ENCODE peak calls at places on chromosome 11, in ten cellular contexts. L, N, D, W, R, V, Z, M, P and J are unnamed samples.

GRCh38 chr11:72260574-72260973 is 16.6 kb upstream of the PHOX2A start:
- DNase-seq in Z (no peak), R (no peak), V (no peak), M (no peak), P (no peak), W (no peak), N (no peak), L (no peak), D (no peak), J (no peak)

GRCh38 chr11:19702620-19703019 is 10.0 kb upstream of the NAV2 start:
- DNase-seq in P (no peak), M (no peak), N (no peak), R (no peak), V (no peak), W (no peak), L (no peak), D (no peak), Z (no peak), J (no peak)

GRCh38 chr11:46663277-46663940 is 37.0 kb downstream of the ARHGAP1 start:
- DNase-seq in P (peak; percentile 30), W (no peak), Z (no peak), V (no peak), R (no peak), M (no peak), D (no peak), L (peak; percentile 10), N (no peak), J (no peak)

GRCh38 chr11:103987631-103988594 is 48.5 kb upstream of the DDI1 start:
- DNase-seq in V (no peak), R (no peak), P (peak; percentile 36), L (no peak), Z (no peak), W (no peak), M (no peak), D (no peak), N (no peak), J (no peak)

GRCh38 chr11:40514124-40514523 is 945.3 kb downstream of the LRRC4C start:
- DNase-seq in M (no peak), P (no peak), R (no peak), V (no peak), N (no peak), L (no peak), W (no peak), Z (no peak), D (no peak), J (no peak)

GRCh38 chr11:74009675-74010305 is 905 bp upstream of the UCP3 start:
- DNase-seq in D (no peak), Z (no peak), R (no peak), N (no peak), W (no peak), L (no peak), M (no peak), V (no peak), P (no peak), J (no peak)

GRCh38 chr11:92296138-92296515 is 71.5 kb downstream of the FAT3 start:
- DNase-seq in D (no peak), W (no peak), R (no peak), V (no peak), M (no peak), L (no peak), N (no peak), P (no peak), Z (no peak), J (no peak)

GRCh38 chr11:9875862-9876261 is 212.0 kb downstream of the SWAP70 start:
- DNase-seq in N (no peak), M (no peak), V (no peak), D (no peak), W (no peak), Z (no peak), P (no peak), L (no peak), R (no peak), J (no peak)

GRCh38 chr11:75013051-75013450 is 24.3 kb downstream of the NEU3 start:
- DNase-seq in M (no peak), D (no peak), P (no peak), L (no peak), Z (no peak), R (no peak), N (no peak), W (no peak), V (no peak), J (no peak)

GRCh38 chr11:75011872-75012271 is 23.1 kb downstream of the NEU3 start:
- DNase-seq in P (no peak), V (no peak), M (no peak), D (no peak), Z (no peak), R (no peak), W (no peak), L (no peak), N (no peak), J (no peak)

GRCh38 chr11:75011357-75011756 is 22.6 kb downstream of the NEU3 start:
- DNase-seq in D (no peak), N (no peak), R (no peak), L (no peak), M (no peak), W (no peak), Z (no peak), V (no peak), P (no peak), J (no peak)

GRCh38 chr11:75014129-75014528 is 25.4 kb downstream of the NEU3 start:
- DNase-seq in M (no peak), Z (no peak), D (no peak), V (peak; percentile 23), R (no peak), W (no peak), P (peak; percentile 79), N (no peak), L (no peak), J (no peak)
- TF ChIP-seq CTCF in M (no peak), Z (no peak), D (no peak), V (no peak), R (no peak), W (no peak), P (peak; percentile 36), N (no peak), L (no peak), J (no peak)

GRCh38 chr11:44566559-44566949 is 1.1 kb downstream of the CD82 start:
- DNase-seq in D (no peak), P (no peak), L (no peak), M (no peak), R (no peak), V (no peak), W (no peak), N (no peak), Z (no peak), J (no peak)

GRCh38 chr11:44565746-44566558 is 489 bp downstream of the CD82 start:
- DNase-seq in R (no peak), D (peak; percentile 52), N (no peak), V (peak; percentile 20), L (no peak), Z (no peak), M (no peak), W (no peak), P (no peak), J (no peak)

GRCh38 chr11:44564653-44565007 is 833 bp upstream of the CD82 start:
- DNase-seq in D (peak; percentile 92), M (peak; percentile 89), N (no peak), L (peak; percentile 98), P (peak; percentile 82), R (no peak), W (peak; percentile 63), Z (no peak), V (no peak), J (no peak)

GRCh38 chr11:44564198-44564597 is 1.3 kb upstream of the CD82 start:
- DNase-seq in N (no peak), Z (no peak), L (peak; percentile 80), D (peak; percentile 54), R (no peak), W (peak; percentile 52), M (peak; percentile 84), V (peak; percentile 38), P (no peak), J (no peak)

DNA sequence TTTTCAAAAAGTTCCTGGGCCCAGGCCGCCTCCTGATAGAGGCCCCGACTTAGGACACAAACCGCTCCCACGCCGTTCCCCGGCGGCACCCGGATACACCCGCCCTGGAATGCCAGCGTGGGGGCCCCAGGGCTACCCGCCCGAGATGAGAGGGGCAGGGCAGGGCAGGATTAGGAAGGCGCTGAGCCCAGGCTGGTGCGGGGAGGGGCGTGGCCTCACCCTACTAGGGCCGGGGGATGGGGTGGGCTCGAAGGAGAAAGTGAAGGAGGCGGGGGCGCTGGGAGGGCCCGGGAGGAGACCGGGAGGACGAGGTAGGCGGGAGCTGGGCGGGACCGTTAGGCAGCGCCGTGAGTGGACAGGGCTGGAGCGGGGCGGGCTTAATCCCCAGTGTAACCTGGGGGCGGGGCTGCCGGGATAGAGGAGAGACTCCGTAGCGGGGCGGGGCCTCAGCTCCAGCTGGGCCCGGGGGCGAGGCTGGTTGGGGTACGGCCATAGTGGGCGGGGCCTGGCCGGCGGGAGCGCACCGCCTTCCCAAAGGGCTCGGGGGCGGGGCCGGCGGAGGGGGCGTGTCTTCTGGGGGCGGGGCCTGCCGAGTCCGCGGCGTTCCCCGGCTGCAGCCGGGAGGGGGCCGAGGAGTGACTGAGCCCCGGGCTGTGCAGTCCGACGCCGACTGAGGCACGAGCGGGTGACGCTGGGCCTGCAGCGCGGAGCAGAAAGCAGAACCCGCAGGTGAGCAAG is at the start of gene CD82:
- DNase-seq in Z (peak; percentile 95), W (peak; percentile 100), P (peak; percentile 94), R (peak; percentile 100), D (peak; percentile 100), V (peak; percentile 100), N (peak; percentile 98), L (peak; percentile 100), M (peak; percentile 100), J (peak; percentile 98)
- TF ChIP-seq CTCF in Z (peak; percentile 39), W (peak; percentile 43), P (peak; percentile 24), R (peak; percentile 30), D (no peak), V (peak; percentile 31), N (peak; percentile 34), L (peak; percentile 43), M (no peak), J (no peak)

GRCh38 chr11:36261094-36261493 is 28.1 kb downstream of the COMMD9 start:
- DNase-seq in W (no peak), L (no peak), P (no peak), N (no peak), Z (no peak), D (no peak), R (no peak), V (no peak), M (no peak), J (no peak)

GRCh38 chr11:36254739-36255138 is 34.5 kb downstream of the COMMD9 start:
- DNase-seq in R (no peak), V (no peak), M (no peak), L (no peak), Z (no peak), N (no peak), W (no peak), D (no peak), P (peak; percentile 72), J (no peak)

GRCh38 chr11:36264011-36264410 is 25.2 kb downstream of the COMMD9 start:
- DNase-seq in N (no peak), L (no peak), R (no peak), M (no peak), P (no peak), Z (no peak), W (no peak), V (no peak), D (no peak), J (no peak)

GRCh38 chr11:36257351-36257750 is 31.9 kb downstream of the COMMD9 start:
- DNase-seq in D (no peak), N (no peak), L (no peak), Z (no peak), V (no peak), W (no peak), P (peak; percentile 13), R (no peak), M (peak; percentile 47), J (no peak)

GRCh38 chr11:36258730-36259360 is 30.4 kb downstream of the COMMD9 start:
- DNase-seq in P (peak; percentile 78), N (peak; percentile 35), D (peak; percentile 57), M (peak; percentile 58), R (peak; percentile 75), Z (no peak), V (peak; percentile 44), W (peak; percentile 32), L (peak; percentile 73), J (peak; percentile 40)
- TF ChIP-seq CTCF in P (peak; percentile 77), N (peak; percentile 50), D (peak; percentile 20), M (no peak), R (peak; percentile 52), Z (no peak), V (peak; percentile 57), W (peak; percentile 30), L (peak; percentile 43), J (peak; percentile 48)

GRCh38 chr11:94525933-94526332 is 13.7 kb downstream of the C11orf97 start:
- DNase-seq in D (peak; percentile 68), P (peak; percentile 79), L (no peak), N (no peak), Z (no peak), W (peak; percentile 84), M (peak; percentile 60), V (peak; percentile 48), R (no peak), J (no peak)

GRCh38 chr11:94524293-94524692 is 12.0 kb downstream of the C11orf97 start:
- DNase-seq in N (no peak), L (no peak), W (no peak), P (no peak), D (no peak), Z (no peak), V (no peak), M (no peak), R (no peak), J (no peak)

GRCh38 chr11:94519478-94520084 is 7.3 kb downstream of the C11orf97 start:
- DNase-seq in N (peak; percentile 18), V (no peak), M (no peak), Z (no peak), W (no peak), R (no peak), L (no peak), D (no peak), P (peak; percentile 68), J (peak; percentile 34)

GRCh38 chr11:94518300-94518699 is 6.0 kb downstream of the C11orf97 start:
- DNase-seq in L (no peak), W (no peak), P (no peak), D (no peak), Z (no peak), M (no peak), R (no peak), V (no peak), N (no peak), J (no peak)

DNA sequence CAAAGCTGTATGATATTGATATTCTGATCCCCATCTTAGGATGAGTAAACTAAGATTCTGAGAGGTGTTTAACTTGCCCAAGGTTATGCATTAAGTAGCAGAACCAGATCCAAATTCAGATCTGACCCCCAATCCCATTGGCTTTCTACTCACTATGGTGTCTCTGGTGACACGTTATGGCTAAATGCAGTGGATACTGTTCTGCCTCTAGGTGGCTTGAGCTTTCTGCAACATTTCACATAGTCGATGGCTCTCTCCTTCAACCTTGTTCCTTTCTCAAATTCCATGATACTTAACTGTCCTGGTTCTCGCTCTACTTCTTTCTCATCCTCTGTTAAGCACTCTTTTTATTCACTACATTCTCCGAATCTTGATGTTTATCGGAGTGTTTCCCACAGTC is 9.4 kb downstream of the C11orf97 start:
- DNase-seq in P (peak; percentile 48), Z (no peak), M (no peak), D (no peak), R (no peak), N (peak; percentile 21), W (no peak), V (no peak), L (no peak), J (no peak)
- TF ChIP-seq CTCF in P (peak; percentile 72), Z (no peak), M (no peak), D (no peak), R (peak; percentile 55), N (peak; percentile 45), W (peak; percentile 21), V (no peak), L (peak; percentile 12), J (no peak)